ENCODE peak calls at places on chromosomes 3 and 15, in five cellular contexts. C is left lung, U is upper lobe of right lung, M is tibial artery, X is right lobe of liver. R is an unnamed sample.
A peak's percentile ranks its signal among the peaks of the same experiment; 100 is the strongest.

GRCh38 chr3:98730338-98730737 is 32.8 kb upstream of the ST3GAL6 start:
- DNase-seq in X (no peak), C (peak; percentile 39), M (no peak), U (no peak), R (no peak)

GRCh38 chr15:50940506-50940905 is 32.0 kb downstream of the AP4E1 start:
- DNase-seq in U (no peak), C (no peak), M (no peak), X (no peak), R (no peak)

GRCh38 chr15:97998307-97999071 is 38.0 kb downstream of the ARRDC4 start:
- DNase-seq in M (no peak), X (no peak), C (no peak), U (no peak), R (no peak)

GRCh38 chr3:31903686-31904431 is 77.2 kb downstream of the OSBPL10 start:
- DNase-seq in C (no peak), M (no peak), U (no peak), X (no peak), R (no peak)

GRCh38 chr15:48720646-48721045 is 75.1 kb upstream of the FBN1 start:
- DNase-seq in X (no peak), U (no peak), C (no peak), M (no peak), R (no peak)

GRCh38 chr3:38117748-38118420 is 19.0 kb downstream of the ACAA1 start:
- DNase-seq in M (peak; percentile 74), U (peak; percentile 85), X (peak; percentile 85), C (peak; percentile 71), R (peak; percentile 69)

GRCh38 chr3:71991051-71991450 is 206.1 kb upstream of the PROK2 start:
- DNase-seq in C (no peak), X (no peak), M (no peak), U (no peak), R (no peak)

GRCh38 chr3:9902372-9903237 is at the start of gene IL17RE:
- DNase-seq in U (peak; percentile 86), C (peak; percentile 64), X (peak; percentile 78), M (peak; percentile 80), R (no peak)

GRCh38 chr15:53197426-53197839 is 407.3 kb upstream of the ONECUT1 start:
- DNase-seq in C (peak; percentile 37), U (peak; percentile 76), M (no peak), X (peak; percentile 85), R (no peak)

GRCh38 chr3:144470646-144471045 is 499.0 kb downstream of the DIPK2A start:
- DNase-seq in X (no peak), U (no peak), M (no peak), C (no peak), R (no peak)

GRCh38 chr3:49022751-49023171 is 840 bp downstream of the NDUFAF3 start:
- DNase-seq in M (no peak), X (peak; percentile 48), C (no peak), U (no peak), R (no peak)

GRCh38 chr15:50879016-50879415 is 29.5 kb upstream of the AP4E1 start:
- DNase-seq in U (no peak), X (no peak), M (no peak), C (no peak), R (no peak)

GRCh38 chr3:54951405-54951804 is 23.5 kb upstream of the LRTM1 start:
- DNase-seq in U (peak; percentile 66), X (no peak), C (peak; percentile 64), M (peak; percentile 76), R (peak; percentile 86)

GRCh38 chr15:48537277-48538113 is 108.0 kb downstream of the FBN1 start:
- DNase-seq in X (no peak), M (no peak), U (no peak), C (no peak), R (no peak)

GRCh38 chr15:55823191-55823670 is 80.3 kb upstream of the PRTG start:
- DNase-seq in M (no peak), C (no peak), U (no peak), X (no peak), R (no peak)

GRCh38 chr3:110813541-110813940 is 258.1 kb upstream of the NECTIN3 start:
- DNase-seq in X (no peak), C (no peak), M (no peak), U (no peak), R (no peak)

GRCh38 chr15:72338617-72339321 is 18.8 kb upstream of the CELF6 start:
- DNase-seq in X (no peak), C (no peak), U (no peak), M (peak; percentile 70), R (peak; percentile 75)

GRCh38 chr15:70835415-70835814 is 18.5 kb downstream of the LARP6 start:
- DNase-seq in M (peak; percentile 93), X (peak; percentile 89), U (no peak), C (no peak), R (peak; percentile 96)

GRCh38 chr3:155714295-155714718 is 30.6 kb downstream of the PLCH1 start:
- DNase-seq in M (no peak), X (no peak), U (no peak), C (no peak), R (no peak)

GRCh38 chr3:146241523-146242240 is 9.2 kb downstream of the PLSCR4 start:
- DNase-seq in X (no peak), U (no peak), M (peak; percentile 79), C (peak; percentile 48), R (no peak)

GRCh38 chr15:41892621-41893421 is 1.0 kb downstream of the SPTBN5 start:
- DNase-seq in C (peak; percentile 73), X (peak; percentile 96), U (peak; percentile 87), M (no peak), R (no peak)

GRCh38 chr15:62454567-62455172 is 289.6 kb upstream of the C2CD4B start:
- DNase-seq in M (no peak), X (no peak), C (no peak), U (no peak), R (no peak)

GRCh38 chr3:9976736-9977709 is 9.6 kb downstream of the EMC3 start:
- DNase-seq in X (peak; percentile 78), U (peak; percentile 76), C (peak; percentile 74), M (peak; percentile 92), R (peak; percentile 91)

GRCh38 chr3:126493731-126494130 is 18.0 kb upstream of the ZXDC start:
- DNase-seq in M (no peak), X (no peak), C (no peak), U (no peak), R (no peak)

GRCh38 chr15:83694030-83694429 is 40.1 kb downstream of the ADAMTSL3 start:
- DNase-seq in U (no peak), X (no peak), M (no peak), C (no peak), R (no peak)

GRCh38 chr3:168096210-168096795 is 579 bp upstream of the GOLIM4 start:
- DNase-seq in U (peak; percentile 79), C (peak; percentile 69), M (no peak), X (peak; percentile 77), R (peak; percentile 79)

GRCh38 chr15:81113204-81113657 is 20.8 kb upstream of the CFAP161 start:
- DNase-seq in U (no peak), X (no peak), C (no peak), M (no peak), R (no peak)

GRCh38 chr3:138465927-138466326 is 31.5 kb downstream of the ESYT3 start:
- DNase-seq in X (no peak), M (no peak), U (no peak), C (no peak), R (no peak)

GRCh38 chr3:101687142-101687931 is 819 bp upstream of the RPL24 start:
- DNase-seq in M (no peak), X (no peak), C (no peak), U (no peak), R (no peak)

GRCh38 chr15:80526556-80527340 is 122.6 kb downstream of the ARNT2 start:
- DNase-seq in M (no peak), C (no peak), U (no peak), X (no peak), R (no peak)

GRCh38 chr15:93997071-93997658 is 234.2 kb upstream of the MCTP2 start:
- DNase-seq in M (no peak), C (no peak), X (no peak), U (no peak), R (no peak)

GRCh38 chr15:52636459-52636858 is 42.7 kb downstream of the ATOSA start:
- DNase-seq in C (no peak), U (no peak), M (no peak), X (no peak), R (no peak)

GRCh38 chr3:9211155-9211950 is 38.1 kb downstream of the SRGAP3 start:
- DNase-seq in U (no peak), X (no peak), C (no peak), M (no peak), R (no peak)

GRCh38 chr15:90648137-90649070 is 68.7 kb upstream of the BLM start:
- DNase-seq in M (peak; percentile 87), C (peak; percentile 86), X (peak; percentile 61), U (peak; percentile 75), R (peak; percentile 88)

GRCh38 chr15:47194718-47195117 is 522.6 kb upstream of the SEMA6D start:
- DNase-seq in U (no peak), M (no peak), X (no peak), C (no peak), R (no peak)
- TF ChIP-seq CTCF in U (no peak), M (no peak), X (peak; percentile 36), C (no peak), R (no peak)

DNA sequence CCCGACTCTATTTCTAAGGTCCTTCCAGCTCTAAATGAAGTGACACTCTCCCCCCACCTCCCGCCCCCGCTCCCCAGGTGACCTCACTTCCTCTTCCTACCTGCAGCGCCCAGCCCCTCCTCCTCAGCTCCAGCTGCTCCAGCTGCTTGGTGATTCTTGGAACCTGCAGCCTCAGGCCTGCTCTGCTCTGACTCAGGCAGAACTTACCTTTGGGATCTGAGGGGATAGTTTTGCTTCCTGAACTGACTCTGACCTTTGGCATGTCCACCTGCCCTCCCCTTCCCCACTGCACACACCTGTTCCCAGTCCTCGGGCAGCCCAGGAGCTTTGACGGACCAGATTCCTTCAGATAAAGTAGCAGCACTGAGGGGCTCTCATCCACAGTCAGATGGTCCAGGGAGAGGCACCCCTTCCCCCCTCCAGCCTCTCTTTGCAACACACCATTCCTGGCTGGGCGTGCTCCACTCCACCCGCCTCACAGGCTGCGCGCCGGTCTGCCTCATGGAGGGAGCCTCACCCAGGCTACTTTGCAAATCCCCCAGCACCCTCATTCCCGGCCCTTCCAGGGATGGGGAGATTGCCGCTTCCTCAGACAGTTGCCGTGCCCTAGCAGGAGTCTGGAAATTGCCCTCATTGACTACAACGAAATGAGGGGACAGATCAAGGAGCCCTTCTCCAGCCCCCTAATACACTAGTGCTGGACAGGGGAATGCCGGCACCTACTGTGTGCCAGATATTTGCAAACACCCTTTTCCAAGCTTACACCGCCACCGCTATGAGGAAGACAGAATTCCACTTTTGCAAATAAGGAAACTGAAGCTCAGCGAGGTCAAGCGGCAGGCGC is 695 bp upstream of the C15orf39 start:
- DNase-seq in X (no peak), C (peak; percentile 73), M (peak; percentile 80), U (peak; percentile 89), R (peak; percentile 69)
- H3K27ac ChIP-seq in X (peak overlapping the region; percentile 66), C (peak overlapping the region; percentile 93), M (peak overlapping the region; percentile 97), U (peak overlapping the region; percentile 96), R (peak overlapping the region; percentile 94)

GRCh38 chr15:89412906-89413411 is 78.3 kb upstream of the POLG start:
- DNase-seq in C (no peak), M (no peak), U (peak; percentile 12), X (no peak), R (no peak)
- H3K4me3 ChIP-seq in C (no peak overlapping the region), M (no peak overlapping the region), U (no peak overlapping the region), X (no peak overlapping the region), R (no peak overlapping the region)

DNA sequence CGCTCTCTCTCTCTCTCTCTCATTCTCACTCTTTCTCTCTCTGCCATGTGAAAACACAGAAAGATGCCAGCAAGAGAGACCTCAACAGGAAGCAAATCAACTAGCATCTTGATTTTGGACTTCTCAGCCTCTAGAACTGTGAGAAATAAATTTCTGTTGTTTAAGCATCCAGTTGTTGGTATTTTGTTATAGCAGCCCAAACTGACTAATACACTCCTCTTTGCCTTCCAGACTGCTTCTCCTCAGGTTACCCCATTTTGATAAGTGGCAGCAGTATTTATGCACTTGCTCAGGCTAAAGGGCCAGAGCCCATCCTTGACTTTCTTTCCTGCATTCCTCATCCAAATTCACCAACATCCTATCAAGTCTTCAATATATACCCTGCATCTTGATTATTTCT is 76.6 kb upstream of the NANOGP8 start:
- DNase-seq in X (no peak), U (no peak), C (no peak), M (no peak), R (no peak)
- TF ChIP-seq CTCF in X (no peak), U (no peak), C (no peak), M (no peak), R (no peak)

R was measured in right atrium auricular region.